ENCODE peak calls at places on chromosomes 3 and 15, in four cellular contexts. One of them, this sample, is unnamed.

GRCh38 chr15:66252411-66253295 is 897 bp downstream of the MEGF11 start:
- DNase-seq in neural progenitor cell: peak
- DNase-seq in IMR-90: no peak
- DNase-seq in astrocyte of the spinal cord: peak
- DNase-seq in this sample: peak

GRCh38 chr3:141372656-141373055 is 4.4 kb downstream of the ZBTB38 start:
- DNase-seq in neural progenitor cell: no peak
- DNase-seq in astrocyte of the spinal cord: no peak
- DNase-seq in IMR-90: no peak
- DNase-seq in this sample: no peak

GRCh38 chr3:80233576-80233975 is 465.8 kb upstream of the ROBO1 start:
- DNase-seq in neural progenitor cell: no peak
- DNase-seq in IMR-90: peak
- DNase-seq in astrocyte of the spinal cord: peak
- DNase-seq in this sample: peak

GRCh38 chr3:156321934-156322333 is 201.6 kb downstream of the KCNAB1 start:
- DNase-seq in astrocyte of the spinal cord: no peak
- DNase-seq in neural progenitor cell: peak
- DNase-seq in IMR-90: no peak
- DNase-seq in this sample: no peak

GRCh38 chr3:187125319-187126031 is 13.8 kb downstream of the RPL39L start:
- DNase-seq in IMR-90: no peak
- DNase-seq in neural progenitor cell: no peak
- DNase-seq in astrocyte of the spinal cord: no peak
- DNase-seq in this sample: no peak

GRCh38 chr3:14803981-14804834 is 14.6 kb upstream of the FGD5 start:
- DNase-seq in astrocyte of the spinal cord: no peak
- DNase-seq in neural progenitor cell: no peak
- DNase-seq in IMR-90: no peak
- DNase-seq in this sample: no peak

GRCh38 chr15:68729789-68730201 is 90.9 kb downstream of the ANP32A start:
- DNase-seq in astrocyte of the spinal cord: peak
- DNase-seq in IMR-90: peak
- DNase-seq in neural progenitor cell: no peak
- DNase-seq in this sample: no peak

GRCh38 chr3:194136519-194137313 is 768 bp downstream of the HES1 start:
- DNase-seq in IMR-90: peak
- DNase-seq in astrocyte of the spinal cord: peak
- DNase-seq in neural progenitor cell: peak
- DNase-seq in this sample: peak

GRCh38 chr15:100285641-100286295 is 56.0 kb downstream of the ADAMTS17 start:
- DNase-seq in astrocyte of the spinal cord: no peak
- DNase-seq in IMR-90: no peak
- DNase-seq in neural progenitor cell: no peak
- DNase-seq in this sample: no peak

DNA sequence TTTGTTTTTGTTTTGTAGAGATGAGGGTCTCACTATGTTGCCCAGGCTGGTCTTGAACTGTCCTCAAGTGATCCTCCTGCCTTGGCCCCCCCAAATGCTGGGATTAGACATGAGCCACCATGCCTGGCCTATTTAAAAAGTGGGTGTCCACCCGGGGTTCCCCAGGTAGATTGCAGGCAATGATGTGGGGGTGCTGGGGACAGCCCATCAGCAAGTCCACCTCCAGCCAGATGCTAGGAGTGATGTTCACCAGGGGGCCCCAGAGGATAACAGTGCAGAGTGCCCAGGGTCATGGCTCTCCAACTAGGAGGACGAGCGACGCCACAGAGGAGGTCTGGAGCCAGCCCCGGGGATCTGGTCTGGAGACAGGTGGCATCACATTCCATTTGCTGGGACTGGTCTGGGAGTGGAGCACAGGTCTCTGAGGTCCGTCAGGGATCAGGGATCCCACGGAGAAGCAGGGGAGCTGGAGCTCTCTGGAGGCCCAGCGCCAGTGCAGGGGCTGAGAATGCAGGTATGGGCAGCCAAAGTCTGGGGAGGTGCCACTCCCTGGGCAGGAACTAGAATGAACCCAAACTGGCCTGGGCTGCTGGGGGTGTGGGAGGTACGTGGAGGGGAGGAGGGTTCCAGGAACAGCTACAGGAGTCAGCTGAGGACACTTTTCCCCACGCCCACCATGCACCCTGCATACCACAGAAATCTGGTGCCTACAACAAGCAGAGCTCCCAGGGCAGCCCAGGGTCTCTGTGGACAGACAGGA is 51.2 kb upstream of the PCSK6 start:
- DNase-seq in IMR-90: no peak
- DNase-seq in astrocyte of the spinal cord: no peak
- DNase-seq in neural progenitor cell: no peak
- DNase-seq in this sample: peak
- TF ChIP-seq CTCF in IMR-90: no peak
- TF ChIP-seq CTCF in astrocyte of the spinal cord: no peak
- TF ChIP-seq CTCF in neural progenitor cell: no peak
- TF ChIP-seq CTCF in this sample: peak

GRCh38 chr15:47363653-47364052 is 353.7 kb upstream of the SEMA6D start:
- DNase-seq in neural progenitor cell: no peak
- DNase-seq in IMR-90: no peak
- DNase-seq in astrocyte of the spinal cord: no peak
- DNase-seq in this sample: no peak
- H3K4me3 ChIP-seq in neural progenitor cell: no peak
- H3K4me3 ChIP-seq in IMR-90: no peak
- H3K4me3 ChIP-seq in astrocyte of the spinal cord: no peak
- H3K4me3 ChIP-seq in this sample: no peak

GRCh38 chr3:4245671-4246070 is 57.5 kb upstream of the SETMAR start:
- DNase-seq in IMR-90: no peak
- DNase-seq in astrocyte of the spinal cord: no peak
- DNase-seq in neural progenitor cell: peak
- DNase-seq in this sample: no peak
- TF ChIP-seq CTCF in IMR-90: no peak
- TF ChIP-seq CTCF in astrocyte of the spinal cord: no peak
- TF ChIP-seq CTCF in neural progenitor cell: peak
- TF ChIP-seq CTCF in this sample: no peak

GRCh38 chr15:26970712-26971210 is at the start of gene GABRG3:
- DNase-seq in IMR-90: no peak
- DNase-seq in astrocyte of the spinal cord: no peak
- DNase-seq in neural progenitor cell: peak
- DNase-seq in this sample: no peak
- H3K4me3 ChIP-seq in IMR-90: no peak
- H3K4me3 ChIP-seq in astrocyte of the spinal cord: peak
- H3K4me3 ChIP-seq in neural progenitor cell: peak
- H3K4me3 ChIP-seq in this sample: no peak

This sample was measured in cardiac fibroblast.